ENCODE peak calls at places on chromosome 7, in four cellular contexts. A is GM23338, W is neural progenitor cell, F is PC-9. C is an unnamed sample.

GRCh38 chr7:47195641-47196040 is 386.3 kb downstream of the TNS3 start:
- DNase-seq in A (peak; percentile 80), W (peak; percentile 17), F (no peak), C (no peak)

GRCh38 chr7:30633223-30633622 is 38.5 kb downstream of the GARS1 start:
- DNase-seq in A (no peak), W (no peak), F (no peak), C (no peak)

GRCh38 chr7:96953676-96954513 is 51.5 kb upstream of the DLX6 start:
- DNase-seq in A (no peak), W (no peak), F (no peak), C (no peak)

GRCh38 chr7:22934473-22935065 is 79.4 kb downstream of the HYCC1 start:
- DNase-seq in A (no peak), W (no peak), F (no peak), C (no peak)

GRCh38 chr7:121109145-121109544 is 120.6 kb downstream of the CPED1 start:
- DNase-seq in A (peak; percentile 39), W (peak; percentile 25), F (no peak), C (no peak)

GRCh38 chr7:100567045-100567730 is 6.5 kb downstream of the SAP25 start:
- DNase-seq in A (no peak), W (no peak), F (peak; percentile 8), C (no peak)

GRCh38 chr7:22251284-22251683 is 105.7 kb downstream of the RAPGEF5 start:
- DNase-seq in A (peak; percentile 27), W (peak; percentile 49), F (no peak), C (no peak)

GRCh38 chr7:102404005-102404861 is 8.1 kb downstream of the PRKRIP1 start:
- DNase-seq in A (peak; percentile 87), W (peak; percentile 73), F (peak; percentile 59), C (peak; percentile 50)

GRCh38 chr7:74126220-74126880 is 42.7 kb downstream of the LIMK1 start:
- DNase-seq in A (no peak), W (no peak), F (no peak), C (no peak)

GRCh38 chr7:123190109-123190831 is 9.5 kb downstream of the SLC13A1 start:
- DNase-seq in A (no peak), W (no peak), F (no peak), C (no peak)

GRCh38 chr7:159035571-159036073 is 109.0 kb downstream of the VIPR2 start:
- DNase-seq in A (no peak), W (no peak), F (no peak), C (no peak)

GRCh38 chr7:40516376-40516775 is 381.6 kb downstream of the SUGCT start:
- DNase-seq in A (no peak), W (no peak), F (no peak), C (no peak)

GRCh38 chr7:28179081-28180030 is 1.2 kb downstream of the JAZF1 start:
- DNase-seq in A (peak; percentile 76), W (peak; percentile 83), F (peak; percentile 46), C (peak; percentile 21)

GRCh38 chr7:76372984-76373833 is 14.4 kb upstream of the YWHAG start:
- DNase-seq in A (no peak), W (no peak), F (peak; percentile 86), C (peak; percentile 36)

GRCh38 chr7:142391191-142391992 is 133.5 kb upstream of the PRSS58 start:
- DNase-seq in A (peak; percentile 84), W (peak; percentile 82), F (no peak), C (no peak)

GRCh38 chr7:40697653-40698052 is 562.8 kb downstream of the SUGCT start:
- DNase-seq in A (no peak), W (no peak), F (no peak), C (no peak)

GRCh38 chr7:44112231-44112996 is 8.3 kb downstream of the AEBP1 start:
- DNase-seq in A (peak; percentile 41), W (no peak), F (no peak), C (no peak)

GRCh38 chr7:28503396-28503795 is 91.1 kb downstream of the CREB5 start:
- DNase-seq in A (no peak), W (no peak), F (no peak), C (no peak)

GRCh38 chr7:127473409-127473808 is 80.9 kb upstream of the ZNF800 start:
- DNase-seq in A (no peak), W (no peak), F (no peak), C (no peak)

GRCh38 chr7:34612671-34613070 is 45.3 kb upstream of the NPSR1 start:
- DNase-seq in A (peak; percentile 34), W (peak; percentile 4), F (peak; percentile 26), C (no peak)

GRCh38 chr7:33711231-33712019 is 193.9 kb upstream of the BMPER start:
- DNase-seq in A (peak; percentile 5), W (no peak), F (no peak), C (peak; percentile 65)

GRCh38 chr7:66043681-66044497 is 31.7 kb upstream of the ASL start:
- DNase-seq in A (peak; percentile 83), W (peak; percentile 73), F (no peak), C (peak; percentile 33)

GRCh38 chr7:149261321-149261828 is 621 bp upstream of the ZNF783 start:
- DNase-seq in A (peak; percentile 38), W (peak; percentile 22), F (peak; percentile 66), C (no peak)

GRCh38 chr7:9189683-9190082 is 756.3 kb downstream of the NXPH1 start:
- DNase-seq in A (no peak), W (peak; percentile 73), F (no peak), C (no peak)

GRCh38 chr7:147279951-147280350 is 1163.3 kb downstream of the CNTNAP2 start:
- DNase-seq in A (no peak), W (peak; percentile 43), F (no peak), C (no peak)

GRCh38 chr7:79610905-79611304 is 157.4 kb upstream of the MAGI2 start:
- DNase-seq in A (no peak), W (peak; percentile 19), F (no peak), C (no peak)

GRCh38 chr7:70727861-70728260 is 404.1 kb upstream of the GALNT17 start:
- DNase-seq in A (no peak), W (no peak), F (no peak), C (no peak)
- TF ChIP-seq EZH2 in A (no peak), W (no peak), F (no peak), C (no peak)

GRCh38 chr7:1243290-1243963 is 10.8 kb downstream of the UNCX start:
- DNase-seq in A (no peak), W (no peak), F (no peak), C (no peak)
- TF ChIP-seq EZH2 in A (peak; percentile 98), W (peak; percentile 33), F (no peak), C (peak; percentile 52)

DNA sequence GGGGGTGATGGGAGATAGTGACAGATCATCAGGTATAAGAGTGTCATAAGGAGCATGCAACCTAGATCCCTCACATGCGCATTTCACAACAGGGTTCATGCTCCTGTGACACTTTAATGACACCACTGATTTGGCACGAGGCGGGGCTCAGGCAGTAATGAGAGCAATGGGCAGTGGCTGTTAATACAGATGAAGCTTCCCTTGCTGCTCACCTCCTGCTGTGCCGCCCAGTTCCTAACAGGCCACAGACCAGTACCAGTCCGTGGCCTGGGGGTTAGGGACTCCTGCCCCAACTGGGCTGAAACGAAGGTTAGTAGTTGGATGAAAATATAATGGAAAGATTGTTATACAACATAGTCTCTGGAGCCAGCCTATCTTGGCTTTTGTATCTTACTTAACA is 201.6 kb upstream of the LRRN3 start:
- DNase-seq in A (peak; percentile 5), W (no peak), F (no peak), C (no peak)
- TF ChIP-seq EZH2 in A (no peak), W (no peak), F (no peak), C (no peak)

GRCh38 chr7:151246161-151247015 is 2.1 kb downstream of the SMARCD3 start:
- DNase-seq in A (peak; percentile 45), W (peak; percentile 36), F (no peak), C (no peak)
- TF ChIP-seq EZH2 in A (no peak), W (no peak), F (no peak), C (no peak)

DNA sequence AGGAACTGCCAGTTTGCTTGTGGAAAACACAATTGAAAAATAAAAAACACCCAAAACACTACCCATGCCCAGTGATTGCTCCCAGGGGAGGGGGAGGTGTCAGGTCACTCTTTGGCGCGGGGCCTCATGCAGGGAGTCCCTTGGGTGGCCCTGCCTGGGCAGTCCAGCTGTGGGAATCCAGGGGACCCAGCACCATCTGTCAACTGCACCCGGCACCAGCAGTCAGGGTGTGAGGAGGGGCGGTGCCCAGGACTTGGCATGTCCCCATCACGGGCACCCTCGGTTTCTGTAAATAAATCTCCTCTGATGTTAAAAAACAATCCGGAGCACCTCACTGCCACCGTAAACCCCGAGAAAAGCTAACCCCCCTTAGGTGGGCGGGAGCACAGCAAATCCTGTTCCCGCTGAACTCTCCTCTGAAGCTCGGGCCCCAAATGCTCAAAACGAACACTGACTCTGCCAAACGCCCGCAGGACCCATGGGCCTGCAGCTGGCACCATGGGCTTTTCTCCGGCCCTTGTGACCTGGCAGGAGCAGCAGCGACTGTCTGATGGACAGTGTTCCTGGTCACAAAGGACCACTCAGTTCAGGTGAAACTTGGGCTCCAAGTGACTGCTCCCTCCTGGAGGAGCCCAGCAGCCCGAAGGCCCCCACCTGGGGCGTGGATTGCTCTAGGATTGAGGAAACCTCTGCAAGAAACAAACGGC is 18.5 kb upstream of the EN2 start:
- DNase-seq in A (no peak), W (no peak), F (no peak), C (no peak)
- TF ChIP-seq EZH2 in A (no peak), W (no peak), F (no peak), C (no peak)

GRCh38 chr7:86644282-86645173 is 819 bp downstream of the GRM3 start:
- DNase-seq in A (peak; percentile 67), W (peak; percentile 69), F (no peak), C (no peak)
- TF ChIP-seq EZH2 in A (peak; percentile 11), W (no peak), F (no peak), C (no peak)

GRCh38 chr7:290554-291301 is 758 bp downstream of the FOXL3 start:
- DNase-seq in A (peak; percentile 42), W (no peak), F (no peak), C (no peak)

GRCh38 chr7:291302-292092 is 1.5 kb downstream of the FOXL3 start:
- DNase-seq in A (no peak), W (no peak), F (peak; percentile 39), C (no peak)

GRCh38 chr7:288671-289101 is 1.3 kb upstream of the FOXL3 start:
- DNase-seq in A (no peak), W (no peak), F (no peak), C (no peak)

GRCh38 chr7:289756-290553 is at the start of gene FOXL3:
- DNase-seq in A (peak; percentile 68), W (no peak), F (no peak), C (no peak)

DNA sequence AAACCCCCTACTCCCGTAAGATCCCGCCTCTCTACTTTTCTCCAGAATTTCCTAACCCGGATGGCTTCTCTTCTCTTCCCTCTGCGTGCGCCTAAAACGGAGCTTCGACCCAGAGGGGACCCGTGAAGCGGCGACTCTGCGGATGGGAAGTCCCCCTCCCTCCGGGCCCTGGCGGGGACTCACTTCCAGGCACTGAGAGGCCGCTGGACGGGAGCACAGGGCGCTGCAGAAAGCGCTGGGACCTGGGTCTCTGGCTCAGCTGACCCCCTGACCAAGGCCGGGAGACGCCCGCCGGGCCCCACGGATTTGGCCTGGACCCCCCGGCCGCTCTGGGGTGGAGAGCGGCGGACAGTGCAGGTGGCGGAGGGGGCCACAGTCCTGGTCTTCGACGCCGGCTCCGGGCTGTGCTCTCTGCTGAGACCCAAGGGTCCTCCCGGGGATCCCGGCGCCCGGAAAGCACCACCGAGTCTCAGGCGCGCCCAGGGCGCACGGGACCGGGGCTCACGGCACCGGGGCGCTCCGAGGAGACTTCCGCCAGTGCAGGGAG is 688 bp upstream of the FOXL3 start:
- DNase-seq in A (peak; percentile 59), W (no peak), F (no peak), C (no peak)
- TF ChIP-seq EZH2 in A (peak; percentile 36), W (no peak), F (no peak), C (no peak)